ENCODE peak calls at places on chromosome 14, in four cellular contexts. W is pancreas; P is CD8-positive, alpha-beta memory T cell; Q is keratinocyte. L is an unnamed sample.
A peak's percentile ranks its signal among the peaks of the same experiment; 100 is the strongest.

GRCh38 chr14:75578786-75579781 is 664 bp downstream of the FLVCR2 start:
- DNase-seq in W (peak; percentile 31), P (no peak), Q (no peak), L (peak; percentile 15)

GRCh38 chr14:102474934-102475333 is 34.6 kb downstream of the ANKRD9 start:
- DNase-seq in Q (no peak), P (no peak), W (no peak), L (no peak)

GRCh38 chr14:99394602-99395001 is 86.1 kb downstream of the SETD3 start:
- DNase-seq in P (no peak), Q (no peak), W (no peak), L (no peak)

GRCh38 chr14:104881369-104881979 is 16.4 kb downstream of the CEP170B start:
- DNase-seq in Q (no peak), W (peak; percentile 18), P (no peak), L (peak; percentile 59)

GRCh38 chr14:99360774-99361595 is 89.0 kb upstream of the BCL11B start:
- DNase-seq in Q (no peak), P (no peak), W (no peak), L (no peak)

GRCh38 chr14:100889641-100890040 is 13.9 kb downstream of the RTL1 start:
- DNase-seq in P (no peak), Q (no peak), W (no peak), L (no peak)

GRCh38 chr14:57834001-57834598 is 31.8 kb downstream of the SLC35F4 start:
- DNase-seq in W (no peak), P (no peak), Q (no peak), L (no peak)

GRCh38 chr14:91154851-91155625 is 41.2 kb downstream of the DGLUCY start:
- DNase-seq in P (no peak), W (peak; percentile 59), Q (no peak), L (peak; percentile 52)

GRCh38 chr14:58912799-58913432 is 275.2 kb downstream of the DACT1 start:
- DNase-seq in P (no peak), Q (no peak), W (no peak), L (no peak)

GRCh38 chr14:79510659-79511058 is 700.6 kb downstream of the DIO2 start:
- DNase-seq in P (no peak), W (no peak), Q (peak; percentile 11), L (peak; percentile 77)

GRCh38 chr14:59254146-59254910 is 65.9 kb downstream of the DAAM1 start:
- DNase-seq in P (no peak), Q (no peak), W (peak; percentile 59), L (peak; percentile 97)

GRCh38 chr14:102579696-102580551 is 12.5 kb upstream of the RCOR1 start:
- DNase-seq in Q (no peak), P (no peak), W (no peak), L (no peak)

GRCh38 chr14:104086661-104087461 is 1.4 kb downstream of the ASPG start:
- DNase-seq in Q (no peak), P (no peak), W (peak; percentile 19), L (no peak)

GRCh38 chr14:96796851-96797187 is 363 bp upstream of the VRK1 start:
- DNase-seq in P (no peak), W (no peak), Q (no peak), L (no peak)
- H3K4me3 ChIP-seq in P (peak overlapping the region; percentile 1), W (no peak overlapping the region), Q (no peak overlapping the region), L (no peak overlapping the region)

DNA sequence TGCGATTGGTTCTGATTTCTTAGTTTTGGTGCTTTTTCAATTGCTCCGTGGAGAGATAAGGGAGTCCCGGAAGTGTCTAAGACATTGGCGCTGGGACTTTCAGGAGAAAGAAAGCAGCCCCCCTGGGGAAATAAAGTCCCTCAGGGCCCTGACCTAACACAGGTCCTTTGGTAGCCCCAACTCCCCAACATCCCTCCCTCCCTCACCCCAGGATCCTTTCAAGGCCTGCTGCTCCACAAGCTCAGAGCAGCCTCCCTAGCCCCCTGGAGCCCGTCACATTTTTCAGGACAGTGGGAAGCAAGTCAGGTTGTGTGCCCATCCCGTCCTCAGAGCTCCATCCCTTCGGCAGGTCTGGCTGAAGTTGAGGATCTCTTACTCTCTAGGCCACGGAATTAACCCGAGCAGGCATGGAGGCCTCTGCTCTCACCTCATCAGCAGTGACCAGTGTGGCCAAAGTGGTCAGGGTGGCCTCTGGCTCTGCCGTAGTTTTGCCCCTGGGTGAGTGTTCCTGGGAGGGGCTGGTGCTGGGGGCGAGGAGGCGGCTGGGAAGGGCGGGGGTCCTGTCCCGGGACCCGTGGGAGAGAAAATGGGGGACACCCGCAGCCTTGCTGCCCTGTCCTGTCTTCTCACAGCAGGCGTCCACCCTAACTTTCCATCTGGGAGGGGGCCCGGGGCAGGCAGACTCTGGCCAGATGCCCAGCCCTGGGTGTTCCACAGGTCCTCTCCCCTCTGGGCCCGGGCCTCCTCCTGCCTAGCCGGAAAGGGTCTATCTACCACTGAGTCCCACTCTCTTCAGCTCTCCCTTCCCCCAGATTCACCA is 950 bp downstream of the IFI27 start:
- DNase-seq in P (no peak), Q (no peak), W (no peak), L (no peak)
- H3K4me3 ChIP-seq in P (no peak overlapping the region), Q (peak overlapping the region; percentile 71), W (no peak overlapping the region), L (no peak overlapping the region)

DNA sequence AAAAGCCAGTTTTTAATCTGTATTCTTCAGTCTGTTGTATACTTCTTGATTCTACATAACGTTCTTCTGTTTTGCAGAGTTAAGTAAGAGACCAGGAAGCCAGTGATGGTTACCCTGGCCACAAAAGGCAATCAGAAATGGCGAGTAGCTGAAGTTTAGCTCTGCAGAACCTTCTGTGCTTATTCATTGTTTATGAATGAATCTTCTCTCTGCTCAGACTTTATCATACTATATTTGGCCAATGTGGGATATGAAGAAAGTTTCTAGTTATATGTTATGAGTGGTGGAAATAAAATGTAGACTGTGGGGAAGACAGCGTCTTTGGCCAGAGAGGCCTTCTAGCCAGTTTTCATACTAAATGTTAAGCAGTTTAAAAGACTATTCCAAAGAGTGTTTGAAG is 249.9 kb upstream of the RGS6 start:
- DNase-seq in W (no peak), P (no peak), Q (no peak), L (no peak)
- H3K4me3 ChIP-seq in W (no peak overlapping the region), P (no peak overlapping the region), Q (no peak overlapping the region), L (no peak overlapping the region)

GRCh38 chr14:51658441-51659173 is 6.9 kb downstream of the FRMD6 start:
- DNase-seq in Q (no peak), W (no peak), P (no peak), L (no peak)
- H3K4me3 ChIP-seq in Q (no peak overlapping the region), W (no peak overlapping the region), P (no peak overlapping the region), L (no peak overlapping the region)

DNA sequence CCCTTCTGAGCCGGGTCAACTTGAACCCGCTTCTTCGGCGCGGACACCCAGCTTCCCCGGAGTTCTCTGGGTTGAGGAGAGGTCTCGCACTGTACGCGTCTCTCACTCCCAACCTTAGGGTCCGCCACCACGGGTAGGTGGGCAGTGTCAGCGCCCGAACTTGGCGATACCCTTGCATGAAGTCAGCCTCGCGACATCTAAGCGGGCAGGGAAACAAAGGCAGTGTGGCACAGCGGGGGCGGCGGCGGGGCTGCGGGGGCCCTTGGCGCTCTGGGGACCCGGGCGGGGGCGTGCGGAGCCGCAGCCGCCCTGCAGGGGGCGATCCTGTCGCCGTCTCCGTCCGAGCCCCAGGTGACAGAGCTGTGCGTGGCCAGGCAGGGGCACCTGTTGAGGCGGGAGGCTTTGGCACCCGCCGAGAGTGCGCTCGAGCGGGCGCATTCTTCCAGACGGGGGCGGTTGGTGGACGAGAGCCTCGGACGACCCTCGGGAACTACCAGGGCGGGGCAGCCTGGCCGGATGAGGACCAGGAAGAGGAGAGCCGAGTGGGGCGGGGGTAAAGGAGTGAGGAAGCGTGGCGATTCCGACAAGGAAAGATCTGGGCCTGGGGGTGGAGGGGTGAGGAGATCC is 1.1 kb downstream of the GALNT16 start:
- DNase-seq in Q (no peak), P (peak; percentile 14), W (peak; percentile 55), L (no peak)
- H3K4me3 ChIP-seq in Q (no peak overlapping the region), P (no peak overlapping the region), W (peak overlapping the region; percentile 27), L (peak overlapping the region; percentile 57)

GRCh38 chr14:44959538-44959937 is 2.2 kb downstream of the KLHL28 start:
- DNase-seq in P (no peak), W (no peak), Q (no peak), L (no peak)
- H3K4me3 ChIP-seq in P (no peak overlapping the region), W (no peak overlapping the region), Q (peak overlapping the region; percentile 99), L (no peak overlapping the region)

GRCh38 chr14:77319416-77319815 is 1.3 kb downstream of the POMT2 start:
- DNase-seq in P (no peak), Q (no peak), W (no peak), L (no peak)
- H3K4me3 ChIP-seq in P (no peak overlapping the region), Q (peak overlapping the region; percentile 86), W (no peak overlapping the region), L (peak overlapping the region; percentile 97)

DNA sequence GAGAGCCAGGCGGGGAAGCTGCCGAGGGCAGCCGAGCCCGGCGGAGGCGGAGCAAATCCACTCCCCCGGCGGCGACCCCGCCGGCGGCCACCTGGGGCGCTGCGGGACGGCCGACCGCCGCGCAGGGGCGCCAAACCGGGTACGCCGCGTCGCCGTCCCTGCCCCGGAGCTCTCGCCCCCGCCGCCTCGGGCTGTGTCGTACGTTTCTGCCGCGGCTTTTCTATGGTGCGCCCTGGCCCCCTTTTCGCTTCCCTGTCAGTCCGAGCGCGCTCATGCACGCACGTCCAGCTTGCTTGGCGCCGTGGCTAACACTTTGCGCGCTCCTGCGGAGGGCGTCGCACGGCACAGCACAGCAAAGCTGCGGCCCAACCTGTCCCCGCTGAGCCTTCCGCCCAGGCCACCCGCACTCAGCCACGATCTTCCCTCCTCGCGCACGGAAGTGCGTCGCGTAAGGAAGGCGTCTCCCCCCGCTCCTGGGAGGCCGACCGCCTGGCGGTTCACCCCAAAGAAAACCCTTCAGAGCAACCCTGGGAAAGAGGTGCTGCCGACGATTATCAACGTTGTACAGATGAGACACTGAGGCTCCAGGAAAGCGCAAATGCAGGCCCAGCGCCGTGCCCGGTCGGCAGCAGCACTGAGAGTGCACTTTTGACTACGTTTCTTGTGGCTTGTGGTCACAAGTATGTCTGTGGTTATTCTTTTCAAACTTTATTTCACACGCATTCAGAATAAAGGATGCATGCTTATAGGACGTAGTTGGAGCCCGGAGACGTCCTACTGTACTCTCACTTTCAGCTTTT is at the start of gene HECTD1:
- DNase-seq in P (peak; percentile 93), Q (no peak), W (peak; percentile 94), L (peak; percentile 62)
- H3K4me3 ChIP-seq in P (peak within 1 kb of the TSS; percentile 27), Q (peak within 1 kb of the TSS; percentile 90), W (peak within 1 kb of the TSS; percentile 92), L (peak within 1 kb of the TSS; percentile 85)

GRCh38 chr14:65440230-65440629 is 27.7 kb downstream of the FUT8 start:
- DNase-seq in Q (no peak), W (no peak), P (no peak), L (no peak)
- H3K4me3 ChIP-seq in Q (no peak overlapping the region), W (no peak overlapping the region), P (no peak overlapping the region), L (no peak overlapping the region)

L was measured in skeletal muscle cell.